ENCODE peak calls at places on chromosomes 2 and 18, in six cellular contexts. M is HepG2, X is A549, D is GM12878, W is endothelial cell of umbilical vein, P is K562. F is an unnamed sample.

GRCh38 chr2:118987886-118988285 is 45.9 kb downstream of the MARCO start:
- DNase-seq in M (no peak), P (no peak), W (no peak), D (no peak), X (no peak), F (no peak)

GRCh38 chr18:2306641-2307040 is 264.7 kb downstream of the METTL4 start:
- DNase-seq in X (no peak), M (no peak), P (no peak), D (no peak), W (no peak), F (no peak)

GRCh38 chr2:38170098-38170497 is 94.1 kb upstream of the CYP1B1 start:
- DNase-seq in X (no peak), D (no peak), W (no peak), M (no peak), P (no peak), F (no peak)

GRCh38 chr2:81234711-81235110 is 930.2 kb upstream of the LRRTM1 start:
- DNase-seq in M (no peak), P (no peak), X (no peak), D (no peak), W (no peak), F (no peak)

GRCh38 chr2:167898297-167898696 is 349.1 kb downstream of the STK39 start:
- DNase-seq in P (peak), X (no peak), M (peak), D (no peak), W (no peak), F (no peak)

GRCh38 chr2:216283038-216283900 is 89.0 kb downstream of the MARCHF4 start:
- DNase-seq in X (peak), P (peak), D (no peak), M (peak), W (no peak), F (peak)

GRCh38 chr2:460861-461260 is 173.0 kb upstream of the ALKAL2 start:
- DNase-seq in M (no peak), X (no peak), W (no peak), D (no peak), P (no peak), F (peak)

GRCh38 chr18:22465859-22466602 is 48.3 kb upstream of the CTAGE1 start:
- DNase-seq in W (peak), D (no peak), M (peak), P (peak), X (peak), F (peak)

GRCh38 chr18:6482198-6482977 is 67.7 kb upstream of the L3MBTL4 start:
- DNase-seq in W (no peak), P (peak), X (peak), D (no peak), M (peak), F (peak)

GRCh38 chr2:223235986-223236385 is 184.0 kb downstream of the KCNE4 start:
- DNase-seq in X (no peak), M (no peak), P (no peak), W (peak), D (no peak), F (no peak)

GRCh38 chr2:226669249-226669648 is 130.4 kb downstream of the IRS1 start:
- DNase-seq in M (no peak), X (no peak), P (no peak), D (no peak), W (no peak), F (no peak)

GRCh38 chr2:16487686-16488085 is 177.9 kb downstream of the CYRIA start:
- DNase-seq in W (peak), M (peak), P (no peak), X (peak), D (no peak), F (peak)

GRCh38 chr2:137420744-137421143 is 543.5 kb upstream of the HNMT start:
- DNase-seq in D (no peak), P (no peak), W (no peak), M (peak), X (no peak), F (no peak)

GRCh38 chr18:33404244-33404873 is 36.2 kb downstream of the CCDC178 start:
- DNase-seq in D (no peak), W (peak), M (no peak), P (no peak), X (no peak), F (no peak)

DNA sequence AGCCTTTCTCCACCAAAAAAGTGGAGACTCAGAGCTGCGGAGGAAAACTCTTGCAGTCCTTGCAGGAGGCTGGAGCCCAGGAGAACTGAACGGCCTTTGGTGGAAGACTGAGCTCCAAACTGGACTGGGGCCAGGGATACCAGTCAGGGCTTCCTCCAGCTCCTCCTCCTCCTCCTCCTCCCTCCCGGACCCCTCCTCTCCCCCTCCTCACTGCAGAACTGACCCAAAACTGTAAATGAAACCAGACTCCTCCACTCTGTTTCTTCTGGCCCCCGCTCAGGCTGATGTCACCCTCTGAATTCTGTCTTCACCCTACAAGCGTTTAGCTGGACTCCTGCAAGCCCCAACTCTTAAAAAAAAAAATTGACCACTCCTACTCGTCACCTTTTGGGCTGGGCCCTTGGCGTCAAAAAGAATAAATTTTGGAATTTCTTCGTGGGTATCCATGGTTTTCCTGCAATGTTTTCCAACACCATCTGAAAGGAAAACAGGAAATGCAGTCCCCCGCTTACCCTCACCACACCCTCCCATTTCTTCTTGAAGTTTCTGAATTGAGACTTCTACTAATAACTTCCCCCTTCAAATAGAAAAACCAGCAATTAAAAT is at the start of gene COL6A3:
- DNase-seq in M (no peak), X (no peak), P (no peak), D (no peak), W (no peak), F (no peak)
- TF ChIP-seq POLR2A in M (no peak), X (no peak), P (no peak), D (no peak), W (no peak), F (no peak)

DNA sequence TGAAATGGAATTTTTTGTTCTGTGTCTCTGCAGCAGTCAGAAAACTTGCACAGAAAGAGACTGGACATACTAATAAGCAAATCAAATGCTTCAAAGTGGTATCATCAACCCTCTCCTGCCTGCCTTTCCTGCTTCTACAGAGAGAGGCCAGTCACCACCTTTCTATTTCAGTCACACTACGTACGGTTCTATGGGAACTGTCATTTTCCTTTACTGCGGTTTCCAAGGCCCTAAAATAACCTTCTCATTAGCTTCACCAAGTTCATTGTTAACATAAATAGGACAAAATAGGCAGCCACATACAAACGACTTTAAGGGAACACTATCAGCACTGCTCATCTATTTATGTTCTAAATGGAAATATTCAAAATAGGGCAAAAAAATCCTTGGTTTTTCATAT is 86.6 kb downstream of the METTL8 start:
- DNase-seq in W (peak), D (no peak), P (no peak), M (no peak), X (no peak), F (no peak)
- TF ChIP-seq MYC in W (no peak), D (no peak), P (no peak), M (no peak), X (no peak), F (no peak)

GRCh38 chr2:241767464-241768250 is 9.0 kb upstream of the GAL3ST2 start:
- DNase-seq in M (no peak), X (no peak), D (no peak), P (peak), W (no peak), F (no peak)
- H3K4me3 ChIP-seq in M (no peak), X (no peak), D (no peak), P (no peak), W (no peak), F (no peak)

GRCh38 chr2:68319397-68320117 is at the start of gene CNRIP1:
- DNase-seq in W (peak), P (peak), X (peak), M (no peak), D (no peak), F (peak)
- TF ChIP-seq POLR2A in W (no peak), P (no peak), X (no peak), M (no peak), D (no peak), F (no peak)

DNA sequence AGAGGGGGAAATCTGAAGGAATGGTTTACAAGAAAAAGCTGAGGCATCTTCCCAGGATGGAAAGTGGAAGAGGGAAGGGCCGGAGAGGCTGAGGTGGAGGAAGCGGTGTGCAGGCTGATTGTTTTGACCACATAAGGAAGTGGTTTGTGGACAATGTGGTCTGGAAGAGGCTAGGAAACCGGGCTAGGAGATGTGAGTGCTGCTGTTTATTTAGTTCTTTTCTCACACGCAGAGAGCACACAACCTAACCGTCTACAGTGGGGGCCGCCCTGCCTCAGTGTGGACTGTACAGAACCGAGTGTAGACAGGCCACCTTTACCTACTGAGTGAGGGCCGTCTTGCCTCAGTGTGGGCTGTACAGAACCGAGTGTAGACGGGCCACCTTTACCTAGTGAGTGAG is 251.7 kb upstream of the PXDN start:
- DNase-seq in D (no peak), X (no peak), P (no peak), W (no peak), M (no peak), F (peak)
- TF ChIP-seq MYC in D (no peak), X (no peak), P (no peak), W (no peak), M (no peak), F (no peak)

DNA sequence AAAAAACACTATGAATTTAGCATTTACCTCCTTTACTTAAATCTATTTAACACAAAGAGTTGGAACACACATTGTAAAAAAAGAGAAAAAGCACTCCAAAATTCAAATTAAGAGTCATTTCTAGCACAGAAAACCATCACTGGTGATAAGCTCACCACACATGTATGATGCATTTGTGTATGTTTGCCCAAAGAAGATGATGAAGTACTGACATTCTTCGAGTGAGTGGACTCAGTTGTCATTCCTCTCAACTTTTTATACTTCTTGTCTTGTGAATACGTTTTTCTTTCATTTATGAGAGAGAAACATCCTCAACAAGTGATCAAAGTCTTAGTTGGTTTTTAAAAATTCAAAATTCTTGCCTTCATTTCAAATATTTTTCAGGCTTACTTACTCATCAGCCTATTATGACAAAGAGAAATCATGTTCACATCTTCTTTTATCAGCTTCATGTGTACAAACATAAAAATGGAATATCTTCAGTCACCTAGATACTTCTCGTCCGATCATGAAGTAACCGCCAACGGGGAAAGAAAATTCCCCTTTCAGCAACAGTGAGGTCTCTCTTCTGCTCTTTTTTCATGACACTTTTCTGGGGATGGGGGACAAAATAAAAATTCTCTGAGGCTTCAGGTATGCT is 1.5 kb downstream of the DSEL start:
- DNase-seq in X (no peak), D (no peak), W (peak), P (no peak), M (no peak), F (no peak)
- H3K4me3 ChIP-seq in X (no peak), D (no peak), W (peak), P (no peak), M (no peak), F (no peak)

GRCh38 chr18:74196220-74197119 is 48.1 kb downstream of the TIMM21 start:
- DNase-seq in D (peak), X (peak), W (peak), M (peak), P (peak), F (peak)
- TF ChIP-seq POLR2A in D (no peak), X (no peak), W (no peak), M (no peak), P (no peak), F (no peak)

DNA sequence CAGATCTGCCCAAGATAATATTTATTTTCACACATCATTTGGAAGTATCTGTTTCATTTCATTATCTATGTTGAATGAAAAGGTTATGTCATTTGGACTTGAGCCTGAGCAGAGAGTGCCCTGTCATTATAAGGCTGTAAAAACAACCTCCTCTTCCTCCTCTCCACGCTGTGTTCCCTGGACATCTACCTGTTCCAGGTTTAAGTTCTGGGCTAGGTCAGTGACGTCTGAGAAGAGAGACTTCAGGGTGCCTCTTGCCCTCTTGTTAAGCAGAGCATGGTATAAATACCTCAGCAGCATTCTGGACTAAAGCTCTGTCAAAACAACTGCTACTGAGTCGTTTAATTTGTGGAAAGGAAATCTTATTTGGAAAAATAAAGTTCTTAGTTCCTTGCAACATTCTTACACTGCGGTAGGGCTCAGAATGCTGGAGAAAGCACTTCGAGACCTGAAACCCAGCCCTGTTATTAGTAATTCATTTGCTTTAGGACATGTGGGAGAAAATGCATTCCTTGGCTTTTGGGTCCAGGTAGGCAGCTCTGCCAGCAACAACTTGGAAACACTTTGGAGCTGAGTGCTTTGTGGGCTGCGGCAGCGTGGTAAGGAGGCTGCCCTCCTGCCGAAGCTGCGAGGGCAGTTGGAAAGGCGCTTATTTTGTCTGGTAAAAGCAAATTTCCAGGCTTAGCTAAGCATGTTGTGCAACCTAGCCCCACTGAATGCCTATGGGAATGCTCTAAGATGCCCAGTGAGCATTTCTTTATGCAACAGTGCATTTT is 91.8 kb upstream of the NEDD4L start:
- DNase-seq in W (no peak), P (no peak), M (no peak), X (no peak), D (no peak), F (no peak)
- TF ChIP-seq MYC in W (no peak), P (no peak), M (no peak), X (no peak), D (no peak), F (no peak)

DNA sequence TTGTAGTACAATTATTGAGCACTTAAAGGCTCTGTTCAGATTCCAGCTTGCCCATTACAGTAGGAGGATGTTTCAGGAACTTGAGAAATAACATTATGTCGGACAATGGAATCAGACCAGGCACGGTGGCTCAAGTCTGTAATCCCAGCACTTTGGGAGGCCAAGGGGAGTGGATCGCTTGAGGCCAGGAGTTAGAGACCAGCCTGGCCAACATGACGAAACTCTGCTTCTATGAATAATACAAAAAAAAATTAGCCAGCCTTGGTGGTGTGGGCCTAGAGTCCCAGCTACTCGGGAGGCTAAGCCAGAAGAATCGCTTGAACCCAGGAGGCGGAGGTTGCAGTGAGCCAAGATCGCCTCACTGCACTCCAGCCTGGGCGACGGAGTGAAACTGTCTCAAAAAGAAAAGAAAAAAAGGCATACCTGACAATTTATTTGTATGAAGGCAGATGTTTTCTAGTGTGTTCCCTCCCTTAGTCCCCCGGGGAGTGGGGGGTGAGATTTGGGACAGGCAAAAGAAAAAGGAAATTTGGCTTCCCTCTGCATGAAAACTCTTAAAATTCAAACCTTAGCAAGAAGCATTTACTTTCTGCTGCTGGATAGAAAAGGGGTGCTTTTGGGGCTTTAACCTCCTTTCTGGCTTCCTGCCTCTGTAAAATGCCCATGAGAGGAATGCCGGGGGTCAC is 13.8 kb upstream of the ZNF532 start:
- DNase-seq in W (no peak), X (no peak), P (no peak), D (no peak), M (no peak), F (no peak)
- H3K4me3 ChIP-seq in W (no peak), X (no peak), P (no peak), D (no peak), M (no peak), F (no peak)

GRCh38 chr2:242085941-242086621 is 216.6 kb downstream of the RTP5 start:
- DNase-seq in M (peak), X (no peak), D (peak), P (no peak), W (no peak), F (peak)

GRCh38 chr2:242088471-242089212 is 219.1 kb downstream of the RTP5 start:
- DNase-seq in P (peak), W (peak), X (peak), M (peak), D (peak), F (peak)
- TF ChIP-seq POLR2A in P (peak), W (peak), X (no peak), M (peak), D (peak), F (peak)